ENCODE peak calls at places on chromosomes 2 and 18, in ten cellular contexts. S, G, U, D, E, V, X, B, A and I are unnamed samples.

GRCh38 chr2:182618672-182619079 is 97.4 kb upstream of the DNAJC10 start:
- DNase-seq in D (peak), G (no peak), A (no peak), V (no peak), U (no peak), X (no peak), B (no peak), E (no peak), S (no peak), I (no peak)

GRCh38 chr2:25402477-25402876 is 60.8 kb upstream of the DNMT3A start:
- DNase-seq in V (peak), A (no peak), G (no peak), D (no peak), S (no peak), X (peak), B (peak), E (no peak), U (no peak), I (no peak)

GRCh38 chr18:13452448-13452811 is 233.9 kb downstream of the LDLRAD4 start:
- DNase-seq in X (no peak), D (no peak), B (no peak), V (no peak), U (no peak), G (no peak), A (no peak), E (no peak), S (no peak), I (peak)

GRCh38 chr2:241812730-241813079 is 3.7 kb downstream of the NEU4 start:
- DNase-seq in G (no peak), U (peak), V (peak), D (no peak), A (no peak), X (peak), B (no peak), S (peak), E (no peak), I (no peak)

GRCh38 chr18:69774831-69775230 is 172.8 kb downstream of the CD226 start:
- DNase-seq in A (no peak), V (no peak), B (no peak), S (no peak), G (no peak), X (no peak), E (no peak), U (no peak), D (no peak), I (no peak)

GRCh38 chr2:188518391-188518790 is 226.7 kb downstream of the GULP1 start:
- DNase-seq in U (no peak), B (no peak), V (no peak), D (peak), S (no peak), E (no peak), G (peak), X (no peak), A (no peak), I (no peak)

GRCh38 chr2:178767099-178768060 is 39.8 kb downstream of the TTN start:
- DNase-seq in G (no peak), U (no peak), V (no peak), A (no peak), E (no peak), D (no peak), B (peak), S (peak), X (no peak), I (no peak)

GRCh38 chr2:30236591-30237245 is 5.4 kb downstream of the LBH start:
- DNase-seq in S (no peak), V (no peak), U (no peak), X (no peak), E (no peak), B (no peak), D (no peak), G (no peak), A (no peak), I (no peak)

GRCh38 chr2:219155054-219155644 is 5.5 kb downstream of the NHEJ1 start:
- DNase-seq in E (peak), V (peak), U (peak), A (no peak), X (peak), S (peak), D (peak), B (peak), G (peak), I (no peak)

GRCh38 chr18:12046046-12046750 is 47.4 kb upstream of the ANKRD62 start:
- DNase-seq in U (no peak), X (no peak), B (no peak), G (no peak), A (no peak), S (peak), E (no peak), V (no peak), D (no peak), I (no peak)

GRCh38 chr2:240564191-240564570 is 4.0 kb downstream of the DUSP28 start:
- DNase-seq in U (no peak), V (no peak), A (no peak), D (no peak), E (no peak), S (no peak), X (no peak), B (no peak), G (no peak), I (no peak)

GRCh38 chr2:126774761-126775160 is 118.8 kb downstream of the GYPC start:
- DNase-seq in G (no peak), U (no peak), S (peak), B (no peak), V (no peak), E (no peak), A (no peak), X (no peak), D (no peak), I (no peak)

GRCh38 chr18:46555213-46555612 is 101.8 kb downstream of the LOXHD1 start:
- DNase-seq in G (no peak), S (no peak), E (no peak), D (no peak), X (no peak), B (no peak), V (peak), U (no peak), A (no peak), I (no peak)

GRCh38 chr18:75581336-75582121 is 154.0 kb upstream of the SMIM21 start:
- DNase-seq in D (no peak), S (peak), E (no peak), U (no peak), X (no peak), A (no peak), B (no peak), G (no peak), V (no peak), I (no peak)

GRCh38 chr2:16622399-16622968 is 43.1 kb downstream of the CYRIA start:
- DNase-seq in E (no peak), V (no peak), S (no peak), G (no peak), B (no peak), U (no peak), D (no peak), X (no peak), A (no peak), I (no peak)